ENCODE peak calls at places on chromosomes 7 and 10, in five cellular contexts. S is upper lobe of left lung, M is K562, U is GM12878, E is HCT116. N is an unnamed sample.

GRCh38 chr7:130741336-130741995 is 7.5 kb upstream of the KLF14 start:
- ATAC-seq in S (peak; percentile 83), U (peak; percentile 76), E (no peak), M (no peak), N (no peak)

GRCh38 chr7:133053321-133053891 is 28.5 kb downstream of the CHCHD3 start:
- ATAC-seq in E (no peak), S (peak; percentile 89), M (no peak), U (peak; percentile 77), N (peak; percentile 89)

GRCh38 chr10:86732771-86733170 is 23.6 kb upstream of the BMPR1A start:
- ATAC-seq in S (no peak), U (no peak), E (no peak), M (no peak), N (peak; percentile 6)

GRCh38 chr7:134941947-134942346 is 44.4 kb upstream of the AGBL3 start:
- ATAC-seq in S (no peak), E (no peak), U (no peak), M (no peak), N (no peak)

GRCh38 chr7:69739906-69740545 is 141.8 kb downstream of the AUTS2 start:
- ATAC-seq in M (no peak), S (peak; percentile 86), U (peak; percentile 82), E (no peak), N (peak; percentile 68)

GRCh38 chr10:48900296-48900695 is 39.3 kb downstream of the LRRC18 start:
- ATAC-seq in E (no peak), U (no peak), M (peak; percentile 71), S (peak; percentile 54), N (no peak)

GRCh38 chr10:47023237-47024045 is 112.2 kb downstream of the PTPN20 start:
- ATAC-seq in U (no peak), S (no peak), M (no peak), E (no peak), N (no peak)

GRCh38 chr10:48353246-48353645 is 46.8 kb downstream of the MAPK8 start:
- ATAC-seq in M (no peak), S (no peak), E (no peak), U (no peak), N (no peak)

GRCh38 chr7:90758933-90759562 is 162.9 kb downstream of the CDK14 start:
- ATAC-seq in U (no peak), S (no peak), E (no peak), M (no peak), N (no peak)

GRCh38 chr10:77849039-77849664 is 77.4 kb downstream of the DLG5 start:
- ATAC-seq in M (peak; percentile 79), U (peak; percentile 79), S (no peak), E (no peak), N (no peak)

GRCh38 chr10:114437456-114438292 is 33.4 kb upstream of the AFAP1L2 start:
- ATAC-seq in E (peak; percentile 81), M (peak; percentile 41), S (no peak), U (peak; percentile 56), N (no peak)

GRCh38 chr7:40211291-40212003 is 76.6 kb downstream of the SUGCT start:
- ATAC-seq in E (no peak), M (no peak), U (no peak), S (no peak), N (no peak)

GRCh38 chr10:127148066-127148932 is 48.1 kb downstream of the INSYN2A start:
- ATAC-seq in M (no peak), S (peak; percentile 69), U (no peak), E (peak; percentile 69), N (no peak)

GRCh38 chr7:47335557-47336177 is 246.2 kb downstream of the TNS3 start:
- ATAC-seq in U (no peak), E (no peak), S (no peak), M (no peak), N (no peak)

GRCh38 chr10:131689954-131690669 is 210.7 kb upstream of the PPP2R2D start:
- ATAC-seq in S (no peak), U (no peak), E (no peak), M (peak; percentile 65), N (no peak)

GRCh38 chr10:64033710-64034109 is 512.5 kb downstream of the REEP3 start:
- ATAC-seq in S (peak; percentile 38), U (no peak), M (no peak), E (no peak), N (no peak)

GRCh38 chr10:42753126-42753506 is 29.5 kb upstream of the BMS1 start:
- ATAC-seq in U (peak; percentile 58), E (peak; percentile 78), M (peak; percentile 94), S (peak; percentile 93), N (peak; percentile 88)

GRCh38 chr7:81433692-81434331 is 336.0 kb downstream of the HGF start:
- ATAC-seq in E (no peak), U (no peak), S (no peak), M (no peak), N (no peak)

GRCh38 chr10:122140941-122141623 is 130.0 kb upstream of the BTBD16 start:
- ATAC-seq in M (no peak), U (no peak), E (peak; percentile 86), S (peak; percentile 83), N (peak; percentile 86)

GRCh38 chr7:28165971-28166955 is 14.3 kb downstream of the JAZF1 start:
- ATAC-seq in M (no peak), U (no peak), E (no peak), S (no peak), N (no peak)

GRCh38 chr7:28163955-28164354 is 16.6 kb downstream of the JAZF1 start:
- ATAC-seq in S (peak; percentile 45), U (no peak), E (no peak), M (no peak), N (no peak)

GRCh38 chr7:28166982-28167715 is 13.4 kb downstream of the JAZF1 start:
- ATAC-seq in E (no peak), M (no peak), S (no peak), U (no peak), N (no peak)

GRCh38 chr7:28168393-28169158 is 12.0 kb downstream of the JAZF1 start:
- ATAC-seq in S (no peak), U (no peak), E (no peak), M (no peak), N (no peak)

GRCh38 chr7:28165221-28165807 is 15.3 kb downstream of the JAZF1 start:
- ATAC-seq in E (no peak), S (no peak), U (no peak), M (no peak), N (no peak)
- H3K27ac ChIP-seq in E (no peak overlapping the region), S (no peak overlapping the region), U (no peak overlapping the region), M (no peak overlapping the region), N (no peak overlapping the region)

GRCh38 chr10:119323085-119323670 is 115.8 kb downstream of the GRK5 start:
- ATAC-seq in U (no peak), E (no peak), M (no peak), S (no peak), N (no peak)

GRCh38 chr10:119325131-119325530 is 117.8 kb downstream of the GRK5 start:
- ATAC-seq in E (peak; percentile 41), U (no peak), S (no peak), M (no peak), N (no peak)

GRCh38 chr10:119327096-119327745 is 119.8 kb downstream of the GRK5 start:
- ATAC-seq in U (no peak), S (no peak), E (no peak), M (no peak), N (no peak)

GRCh38 chr10:119328222-119328621 is 120.9 kb downstream of the GRK5 start:
- ATAC-seq in E (no peak), M (no peak), S (no peak), U (no peak), N (no peak)

DNA sequence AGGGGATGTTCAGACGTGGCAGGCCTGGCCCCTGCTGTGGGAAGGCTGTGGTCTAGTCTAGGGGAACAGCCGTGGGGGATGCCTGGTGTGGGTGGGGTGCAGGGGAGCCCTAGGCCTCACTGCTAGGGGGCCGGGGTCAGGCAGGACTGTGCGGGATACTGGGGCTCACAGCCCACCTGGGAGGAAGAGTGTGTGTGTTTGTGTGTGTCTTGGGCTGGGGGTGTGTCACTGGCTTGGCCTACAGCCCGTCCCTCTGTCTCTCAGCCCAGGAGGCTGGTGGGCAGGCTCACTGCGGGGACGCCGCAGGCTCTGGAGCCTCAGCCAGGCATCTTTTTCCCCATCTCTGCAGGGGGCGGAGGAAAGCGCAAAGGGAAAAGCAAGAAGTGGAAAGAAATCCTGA is 118.8 kb downstream of the GRK5 start:
- ATAC-seq in E (no peak), U (no peak), M (no peak), S (no peak), N (no peak)
- TF ChIP-seq POLR2AphosphoS5 in E (no peak), U (no peak), M (no peak), S (no peak), N (no peak)

GRCh38 chr10:3757250-3757637 is 27.8 kb downstream of the KLF6 start:
- ATAC-seq in U (peak; percentile 15), E (no peak), S (no peak), M (no peak), N (no peak)

GRCh38 chr10:3760083-3760482 is 24.9 kb downstream of the KLF6 start:
- ATAC-seq in U (no peak), M (no peak), S (no peak), E (no peak), N (no peak)

GRCh38 chr10:3759397-3759796 is 25.6 kb downstream of the KLF6 start:
- ATAC-seq in S (no peak), E (no peak), M (no peak), U (no peak), N (no peak)

GRCh38 chr10:3757638-3758490 is 27.1 kb downstream of the KLF6 start:
- ATAC-seq in S (no peak), M (no peak), E (no peak), U (peak; percentile 88), N (no peak)

GRCh38 chr10:3758491-3758970 is 26.5 kb downstream of the KLF6 start:
- ATAC-seq in E (no peak), U (no peak), S (no peak), M (no peak), N (no peak)
- H3K27ac ChIP-seq in E (no peak overlapping the region), U (peak overlapping the region; percentile 76), S (no peak overlapping the region), M (no peak overlapping the region), N (no peak overlapping the region)

GRCh38 chr10:24790599-24790998 is 66.9 kb upstream of the ARHGAP21 start:
- ATAC-seq in U (no peak), E (no peak), S (no peak), M (no peak), N (no peak)
- TF ChIP-seq POLR2AphosphoS5 in U (no peak), E (no peak), S (no peak), M (no peak), N (no peak)

GRCh38 chr7:25495342-25495855 is 267.1 kb upstream of the NPVF start:
- ATAC-seq in E (no peak), S (peak; percentile 18), U (no peak), M (peak; percentile 96), N (no peak)
- H3K27ac ChIP-seq in E (no peak overlapping the region), S (no peak overlapping the region), U (no peak overlapping the region), M (peak overlapping the region; percentile 62), N (no peak overlapping the region)

GRCh38 chr7:845091-845490 is 12.8 kb downstream of the SUN1 start:
- ATAC-seq in S (no peak), M (no peak), E (no peak), U (no peak), N (no peak)
- TF ChIP-seq POLR2AphosphoS5 in S (no peak), M (no peak), E (no peak), U (no peak), N (no peak)

GRCh38 chr7:65907501-65908198 is 34.8 kb downstream of the VKORC1L1 start:
- ATAC-seq in E (no peak), S (no peak), M (no peak), U (no peak), N (no peak)
- H3K27ac ChIP-seq in E (no peak overlapping the region), S (no peak overlapping the region), M (no peak overlapping the region), U (no peak overlapping the region), N (no peak overlapping the region)

N was measured in gastroesophageal sphincter.